ENCODE peak calls at places on chromosomes 13 and 19, in five cellular contexts. E, D, N, B and R are unnamed samples.

GRCh38 chr13:31538067-31539042 is 201.0 kb upstream of the RXFP2 start:
- DNase-seq in N (no peak), E (peak; percentile 5), D (peak; percentile 30), B (no peak), R (no peak)

GRCh38 chr19:54521022-54521859 is 18.6 kb downstream of the LAIR2 start:
- DNase-seq in B (peak; percentile 2), E (no peak), D (no peak), N (no peak), R (no peak)

GRCh38 chr13:22489771-22490170 is 691.0 kb upstream of the SGCG start:
- DNase-seq in B (no peak), N (no peak), D (no peak), E (no peak), R (no peak)

GRCh38 chr13:28129911-28130693 is 8.2 kb upstream of the PAN3 start:
- DNase-seq in N (no peak), D (no peak), B (no peak), E (no peak), R (no peak)

GRCh38 chr13:80469841-80470378 is 129.0 kb upstream of the SPRY2 start:
- DNase-seq in E (no peak), B (no peak), N (no peak), D (peak; percentile 60), R (no peak)

GRCh38 chr19:35211545-35212230 is 16.9 kb downstream of the FAM187B start:
- DNase-seq in B (peak; percentile 69), D (peak; percentile 54), E (no peak), N (peak; percentile 8), R (peak; percentile 92)

GRCh38 chr19:4291200-4291732 is 10.9 kb downstream of the TMIGD2 start:
- DNase-seq in B (no peak), N (no peak), D (no peak), E (no peak), R (no peak)

GRCh38 chr13:33932765-33933406 is 114.9 kb downstream of the RFC3 start:
- DNase-seq in E (no peak), B (no peak), D (no peak), N (no peak), R (no peak)